ENCODE peak calls at places on chromosomes 4 and X, in six cellular contexts. One of them, this sample, is unnamed.

GRCh38 chr4:76357981-76358380 is 51.4 kb downstream of the STBD1 start:
- DNase-seq in dermis microvascular lymphatic vessel endothelial cell: no peak
- DNase-seq in WTC11: no peak
- DNase-seq in stimulated activated CD4-positive, alpha-beta T cell treated with anti-CD3 and anti-CD28 coated beads, Interleukin-2, amount 100 ng/mL, for 24 hours: no peak
- DNase-seq in sciatic nerve: no peak
- DNase-seq in GM13977: no peak
- DNase-seq in this sample: no peak

GRCh38 chr4:101031971-101032370 is 315.4 kb downstream of the PPP3CA start:
- DNase-seq in dermis microvascular lymphatic vessel endothelial cell: no peak
- DNase-seq in WTC11: peak
- DNase-seq in stimulated activated CD4-positive, alpha-beta T cell treated with anti-CD3 and anti-CD28 coated beads, Interleukin-2, amount 100 ng/mL, for 24 hours: no peak
- DNase-seq in sciatic nerve: no peak
- DNase-seq in GM13977: no peak
- DNase-seq in this sample: no peak

GRCh38 chrX:133606990-133607389 is 191.7 kb upstream of the GPC4 start:
- DNase-seq in dermis microvascular lymphatic vessel endothelial cell: no peak
- DNase-seq in WTC11: no peak
- DNase-seq in stimulated activated CD4-positive, alpha-beta T cell treated with anti-CD3 and anti-CD28 coated beads, Interleukin-2, amount 100 ng/mL, for 24 hours: no peak
- DNase-seq in sciatic nerve: no peak
- DNase-seq in GM13977: no peak
- DNase-seq in this sample: no peak

GRCh38 chr4:150316332-150317205 is 238.3 kb downstream of the DCLK2 start:
- DNase-seq in dermis microvascular lymphatic vessel endothelial cell: no peak
- DNase-seq in WTC11: no peak
- DNase-seq in stimulated activated CD4-positive, alpha-beta T cell treated with anti-CD3 and anti-CD28 coated beads, Interleukin-2, amount 100 ng/mL, for 24 hours: no peak
- DNase-seq in sciatic nerve: no peak
- DNase-seq in GM13977: no peak
- DNase-seq in this sample: no peak

GRCh38 chr4:85128246-85129204 is 162.0 kb upstream of the WDFY3 start:
- DNase-seq in dermis microvascular lymphatic vessel endothelial cell: no peak
- DNase-seq in WTC11: no peak
- DNase-seq in stimulated activated CD4-positive, alpha-beta T cell treated with anti-CD3 and anti-CD28 coated beads, Interleukin-2, amount 100 ng/mL, for 24 hours: no peak
- DNase-seq in sciatic nerve: no peak
- DNase-seq in GM13977: no peak
- DNase-seq in this sample: no peak

GRCh38 chr4:75724867-75725724 is 719 bp downstream of the USO1 start:
- DNase-seq in dermis microvascular lymphatic vessel endothelial cell: peak
- DNase-seq in WTC11: peak
- DNase-seq in stimulated activated CD4-positive, alpha-beta T cell treated with anti-CD3 and anti-CD28 coated beads, Interleukin-2, amount 100 ng/mL, for 24 hours: peak
- DNase-seq in sciatic nerve: peak
- DNase-seq in GM13977: peak
- DNase-seq in this sample: peak

GRCh38 chr4:123952530-123953274 is 556.1 kb downstream of the SPRY1 start:
- DNase-seq in dermis microvascular lymphatic vessel endothelial cell: no peak
- DNase-seq in WTC11: no peak
- DNase-seq in stimulated activated CD4-positive, alpha-beta T cell treated with anti-CD3 and anti-CD28 coated beads, Interleukin-2, amount 100 ng/mL, for 24 hours: no peak
- DNase-seq in sciatic nerve: no peak
- DNase-seq in GM13977: no peak
- DNase-seq in this sample: no peak

GRCh38 chr4:40422309-40422708 is 87.2 kb downstream of the CHRNA9 start:
- DNase-seq in dermis microvascular lymphatic vessel endothelial cell: no peak
- DNase-seq in WTC11: no peak
- DNase-seq in stimulated activated CD4-positive, alpha-beta T cell treated with anti-CD3 and anti-CD28 coated beads, Interleukin-2, amount 100 ng/mL, for 24 hours: no peak
- DNase-seq in sciatic nerve: no peak
- DNase-seq in GM13977: no peak
- DNase-seq in this sample: no peak

GRCh38 chr4:7761720-7762119 is 177.9 kb downstream of the AFAP1 start:
- DNase-seq in dermis microvascular lymphatic vessel endothelial cell: peak
- DNase-seq in WTC11: peak
- DNase-seq in stimulated activated CD4-positive, alpha-beta T cell treated with anti-CD3 and anti-CD28 coated beads, Interleukin-2, amount 100 ng/mL, for 24 hours: peak
- DNase-seq in sciatic nerve: peak
- DNase-seq in GM13977: peak
- DNase-seq in this sample: peak

GRCh38 chr4:153683763-153684181 is 308 bp upstream of the TLR2 start:
- DNase-seq in dermis microvascular lymphatic vessel endothelial cell: no peak
- DNase-seq in WTC11: peak
- DNase-seq in stimulated activated CD4-positive, alpha-beta T cell treated with anti-CD3 and anti-CD28 coated beads, Interleukin-2, amount 100 ng/mL, for 24 hours: no peak
- DNase-seq in sciatic nerve: no peak
- DNase-seq in GM13977: no peak
- DNase-seq in this sample: no peak

GRCh38 chrX:79556750-79557149 is 189.6 kb upstream of the ITM2A start:
- DNase-seq in dermis microvascular lymphatic vessel endothelial cell: no peak
- DNase-seq in WTC11: no peak
- DNase-seq in stimulated activated CD4-positive, alpha-beta T cell treated with anti-CD3 and anti-CD28 coated beads, Interleukin-2, amount 100 ng/mL, for 24 hours: no peak
- DNase-seq in sciatic nerve: no peak
- DNase-seq in GM13977: no peak
- DNase-seq in this sample: no peak

GRCh38 chr4:2340272-2341061 is 78.0 kb downstream of the ZFYVE28 start:
- DNase-seq in dermis microvascular lymphatic vessel endothelial cell: no peak
- DNase-seq in WTC11: no peak
- DNase-seq in stimulated activated CD4-positive, alpha-beta T cell treated with anti-CD3 and anti-CD28 coated beads, Interleukin-2, amount 100 ng/mL, for 24 hours: peak
- DNase-seq in sciatic nerve: no peak
- DNase-seq in GM13977: no peak
- DNase-seq in this sample: peak

GRCh38 chr4:180947421-180947820 is 1295.8 kb upstream of the TENM3 start:
- DNase-seq in dermis microvascular lymphatic vessel endothelial cell: no peak
- DNase-seq in WTC11: no peak
- DNase-seq in stimulated activated CD4-positive, alpha-beta T cell treated with anti-CD3 and anti-CD28 coated beads, Interleukin-2, amount 100 ng/mL, for 24 hours: no peak
- DNase-seq in sciatic nerve: no peak
- DNase-seq in GM13977: no peak
- DNase-seq in this sample: no peak

GRCh38 chr4:48041535-48042137 is 25.1 kb downstream of the NIPAL1 start:
- DNase-seq in dermis microvascular lymphatic vessel endothelial cell: no peak
- DNase-seq in WTC11: no peak
- DNase-seq in stimulated activated CD4-positive, alpha-beta T cell treated with anti-CD3 and anti-CD28 coated beads, Interleukin-2, amount 100 ng/mL, for 24 hours: peak
- DNase-seq in sciatic nerve: no peak
- DNase-seq in GM13977: no peak
- DNase-seq in this sample: no peak

GRCh38 chr4:124018383-124019317 is 622.1 kb downstream of the SPRY1 start:
- DNase-seq in dermis microvascular lymphatic vessel endothelial cell: peak
- DNase-seq in WTC11: no peak
- DNase-seq in stimulated activated CD4-positive, alpha-beta T cell treated with anti-CD3 and anti-CD28 coated beads, Interleukin-2, amount 100 ng/mL, for 24 hours: no peak
- DNase-seq in sciatic nerve: peak
- DNase-seq in GM13977: peak
- DNase-seq in this sample: no peak

GRCh38 chr4:20026456-20026855 is 225.2 kb upstream of the SLIT2 start:
- DNase-seq in dermis microvascular lymphatic vessel endothelial cell: no peak
- DNase-seq in WTC11: no peak
- DNase-seq in stimulated activated CD4-positive, alpha-beta T cell treated with anti-CD3 and anti-CD28 coated beads, Interleukin-2, amount 100 ng/mL, for 24 hours: no peak
- DNase-seq in sciatic nerve: no peak
- DNase-seq in GM13977: no peak
- DNase-seq in this sample: no peak

GRCh38 chr4:170011921-170012628 is 14.1 kb downstream of the MFAP3L start:
- DNase-seq in dermis microvascular lymphatic vessel endothelial cell: no peak
- DNase-seq in WTC11: no peak
- DNase-seq in stimulated activated CD4-positive, alpha-beta T cell treated with anti-CD3 and anti-CD28 coated beads, Interleukin-2, amount 100 ng/mL, for 24 hours: no peak
- DNase-seq in sciatic nerve: no peak
- DNase-seq in GM13977: no peak
- DNase-seq in this sample: no peak

GRCh38 chrX:11757397-11757728 is 674 bp upstream of the MSL3 start:
- DNase-seq in dermis microvascular lymphatic vessel endothelial cell: no peak
- DNase-seq in WTC11: no peak
- DNase-seq in stimulated activated CD4-positive, alpha-beta T cell treated with anti-CD3 and anti-CD28 coated beads, Interleukin-2, amount 100 ng/mL, for 24 hours: no peak
- DNase-seq in sciatic nerve: no peak
- DNase-seq in GM13977: no peak
- DNase-seq in this sample: no peak

GRCh38 chrX:33126469-33126868 is 84.9 kb downstream of the DMD start:
- DNase-seq in dermis microvascular lymphatic vessel endothelial cell: no peak
- DNase-seq in WTC11: no peak
- DNase-seq in stimulated activated CD4-positive, alpha-beta T cell treated with anti-CD3 and anti-CD28 coated beads, Interleukin-2, amount 100 ng/mL, for 24 hours: no peak
- DNase-seq in sciatic nerve: no peak
- DNase-seq in GM13977: no peak
- DNase-seq in this sample: no peak

GRCh38 chr4:24856586-24856985 is 56.3 kb downstream of the CCDC149 start:
- DNase-seq in dermis microvascular lymphatic vessel endothelial cell: peak
- DNase-seq in WTC11: no peak
- DNase-seq in stimulated activated CD4-positive, alpha-beta T cell treated with anti-CD3 and anti-CD28 coated beads, Interleukin-2, amount 100 ng/mL, for 24 hours: no peak
- DNase-seq in sciatic nerve: no peak
- DNase-seq in GM13977: peak
- DNase-seq in this sample: peak

GRCh38 chr4:138039010-138039409 is 203.1 kb downstream of the SLC7A11 start:
- DNase-seq in dermis microvascular lymphatic vessel endothelial cell: no peak
- DNase-seq in WTC11: no peak
- DNase-seq in stimulated activated CD4-positive, alpha-beta T cell treated with anti-CD3 and anti-CD28 coated beads, Interleukin-2, amount 100 ng/mL, for 24 hours: no peak
- DNase-seq in sciatic nerve: no peak
- DNase-seq in GM13977: no peak
- DNase-seq in this sample: no peak

GRCh38 chr4:170990989-170991589 is 822.1 kb upstream of the GALNTL6 start:
- DNase-seq in dermis microvascular lymphatic vessel endothelial cell: no peak
- DNase-seq in WTC11: peak
- DNase-seq in stimulated activated CD4-positive, alpha-beta T cell treated with anti-CD3 and anti-CD28 coated beads, Interleukin-2, amount 100 ng/mL, for 24 hours: no peak
- DNase-seq in sciatic nerve: no peak
- DNase-seq in GM13977: peak
- DNase-seq in this sample: no peak

GRCh38 chrX:64176876-64177275 is 28.6 kb downstream of the AMER1 start:
- DNase-seq in dermis microvascular lymphatic vessel endothelial cell: no peak
- DNase-seq in WTC11: no peak
- DNase-seq in stimulated activated CD4-positive, alpha-beta T cell treated with anti-CD3 and anti-CD28 coated beads, Interleukin-2, amount 100 ng/mL, for 24 hours: no peak
- DNase-seq in sciatic nerve: no peak
- DNase-seq in GM13977: no peak
- DNase-seq in this sample: no peak

GRCh38 chrX:118963159-118963558 is 11.3 kb upstream of the LONRF3 start:
- DNase-seq in dermis microvascular lymphatic vessel endothelial cell: no peak
- DNase-seq in WTC11: no peak
- DNase-seq in stimulated activated CD4-positive, alpha-beta T cell treated with anti-CD3 and anti-CD28 coated beads, Interleukin-2, amount 100 ng/mL, for 24 hours: no peak
- DNase-seq in sciatic nerve: no peak
- DNase-seq in GM13977: no peak
- DNase-seq in this sample: no peak

GRCh38 chr4:57020467-57021101 is 41.9 kb downstream of the POLR2B start:
- DNase-seq in dermis microvascular lymphatic vessel endothelial cell: peak
- DNase-seq in WTC11: no peak
- DNase-seq in stimulated activated CD4-positive, alpha-beta T cell treated with anti-CD3 and anti-CD28 coated beads, Interleukin-2, amount 100 ng/mL, for 24 hours: no peak
- DNase-seq in sciatic nerve: no peak
- DNase-seq in GM13977: no peak
- DNase-seq in this sample: no peak

GRCh38 chr4:113976937-113977855 is 2.3 kb downstream of the ARSJ start:
- DNase-seq in dermis microvascular lymphatic vessel endothelial cell: peak
- DNase-seq in WTC11: no peak
- DNase-seq in stimulated activated CD4-positive, alpha-beta T cell treated with anti-CD3 and anti-CD28 coated beads, Interleukin-2, amount 100 ng/mL, for 24 hours: no peak
- DNase-seq in sciatic nerve: no peak
- DNase-seq in GM13977: no peak
- DNase-seq in this sample: no peak

GRCh38 chrX:2500091-2500680 is 590 bp downstream of the DHRSX start:
- DNase-seq in dermis microvascular lymphatic vessel endothelial cell: peak
- DNase-seq in WTC11: peak
- DNase-seq in stimulated activated CD4-positive, alpha-beta T cell treated with anti-CD3 and anti-CD28 coated beads, Interleukin-2, amount 100 ng/mL, for 24 hours: peak
- DNase-seq in sciatic nerve: peak
- DNase-seq in GM13977: no peak
- DNase-seq in this sample: no peak

GRCh38 chrX:119960639-119961038 is 17.1 kb upstream of the NKAP start:
- DNase-seq in dermis microvascular lymphatic vessel endothelial cell: no peak
- DNase-seq in WTC11: no peak
- DNase-seq in stimulated activated CD4-positive, alpha-beta T cell treated with anti-CD3 and anti-CD28 coated beads, Interleukin-2, amount 100 ng/mL, for 24 hours: no peak
- DNase-seq in sciatic nerve: no peak
- DNase-seq in GM13977: no peak
- DNase-seq in this sample: no peak

GRCh38 chrX:36434521-36434920 is 515.0 kb downstream of the CFAP47 start:
- DNase-seq in dermis microvascular lymphatic vessel endothelial cell: no peak
- DNase-seq in WTC11: no peak
- DNase-seq in stimulated activated CD4-positive, alpha-beta T cell treated with anti-CD3 and anti-CD28 coated beads, Interleukin-2, amount 100 ng/mL, for 24 hours: no peak
- DNase-seq in sciatic nerve: no peak
- DNase-seq in GM13977: no peak
- DNase-seq in this sample: no peak

GRCh38 chrX:69501433-69501832 is 2.7 kb upstream of the NALF2 start:
- DNase-seq in dermis microvascular lymphatic vessel endothelial cell: peak
- DNase-seq in WTC11: peak
- DNase-seq in stimulated activated CD4-positive, alpha-beta T cell treated with anti-CD3 and anti-CD28 coated beads, Interleukin-2, amount 100 ng/mL, for 24 hours: no peak
- DNase-seq in sciatic nerve: no peak
- DNase-seq in GM13977: no peak
- DNase-seq in this sample: no peak

This sample was measured in aorta.